ENCODE peak calls at places on chromosomes 13 and 19, in five cellular contexts. B, H, C, R and J are unnamed samples.

GRCh38 chr19:34667349-34668076 is 9.4 kb downstream of the SCGB2B2 start:
- DNase-seq in B (peak; percentile 24), H (no peak), C (no peak), R (no peak), J (peak; percentile 47)

GRCh38 chr13:52356327-52356726 is 49.6 kb downstream of the THSD1 start:
- DNase-seq in B (peak; percentile 35), H (no peak), C (no peak), R (no peak), J (peak; percentile 34)

GRCh38 chr19:13036366-13036976 is 41.2 kb downstream of the NFIX start:
- DNase-seq in B (peak; percentile 76), H (no peak), C (peak; percentile 69), R (no peak), J (peak; percentile 30)

GRCh38 chr13:31540316-31540715 is 199.0 kb upstream of the RXFP2 start:
- DNase-seq in B (no peak), H (no peak), C (no peak), R (no peak), J (no peak)

GRCh38 chr13:112073245-112074138 is 6.5 kb downstream of the SOX1 start:
- DNase-seq in B (no peak), H (peak; percentile 95), C (no peak), R (no peak), J (no peak)

GRCh38 chr19:42246869-42247630 is 4.6 kb upstream of the GSK3A start:
- DNase-seq in B (peak; percentile 25), H (no peak), C (peak; percentile 31), R (no peak), J (no peak)

GRCh38 chr19:858868-859843 is at the start of gene CFD:
- DNase-seq in B (peak; percentile 46), H (no peak), C (no peak), R (peak; percentile 79), J (no peak)

GRCh38 chr13:107441279-107441678 is 774.1 kb downstream of the LIG4 start:
- DNase-seq in B (peak; percentile 27), H (no peak), C (no peak), R (no peak), J (peak; percentile 84)

GRCh38 chr13:80448725-80449124 is 107.8 kb upstream of the SPRY2 start:
- DNase-seq in B (no peak), H (no peak), C (no peak), R (no peak), J (no peak)

GRCh38 chr13:61777281-61777680 is 361.6 kb upstream of the PCDH20 start:
- DNase-seq in B (peak; percentile 34), H (peak; percentile 19), C (no peak), R (no peak), J (peak; percentile 23)

GRCh38 chr19:38093587-38093986 is 130.4 kb downstream of the DPF1 start:
- DNase-seq in B (no peak), H (no peak), C (no peak), R (peak; percentile 58), J (no peak)

GRCh38 chr19:36420961-36421748 is 2.7 kb upstream of the ZFP82 start:
- DNase-seq in B (peak; percentile 37), H (peak; percentile 15), C (peak; percentile 17), R (peak; percentile 23), J (peak; percentile 57)

GRCh38 chr13:60562081-60562764 is 165.2 kb downstream of the TDRD3 start:
- DNase-seq in B (peak; percentile 6), H (no peak), C (no peak), R (no peak), J (peak; percentile 35)

GRCh38 chr13:104832265-104832664 is 1703.2 kb downstream of the EFNB2 start:
- DNase-seq in B (no peak), H (peak; percentile 9), C (no peak), R (no peak), J (no peak)

GRCh38 chr13:31697290-31697689 is 42.0 kb upstream of the RXFP2 start:
- DNase-seq in B (no peak), H (no peak), C (no peak), R (no peak), J (peak; percentile 3)

GRCh38 chr13:72963762-72964161 is 95.0 kb upstream of the KLF5 start:
- DNase-seq in B (no peak), H (no peak), C (no peak), R (no peak), J (no peak)

GRCh38 chr13:99418663-99419140 is 82.6 kb upstream of the TM9SF2 start:
- DNase-seq in B (no peak), H (no peak), C (no peak), R (no peak), J (no peak)

GRCh38 chr19:42198676-42199439 is 18.6 kb downstream of the DEDD2 start:
- DNase-seq in B (no peak), H (no peak), C (no peak), R (no peak), J (no peak)

GRCh38 chr13:26771796-26772195 is 11.2 kb upstream of the GPR12 start:
- DNase-seq in B (no peak), H (no peak), C (no peak), R (no peak), J (no peak)

GRCh38 chr19:41641879-41642485 is 15.1 kb upstream of the CEACAM4 start:
- DNase-seq in B (peak; percentile 62), H (peak; percentile 45), C (no peak), R (no peak), J (peak; percentile 64)

GRCh38 chr13:39347926-39348901 is 254.8 kb downstream of the LHFPL6 start:
- DNase-seq in B (no peak), H (peak; percentile 64), C (no peak), R (peak; percentile 63), J (peak; percentile 74)

GRCh38 chr19:33872445-33873320 is 76.0 kb downstream of the KCTD15 start:
- DNase-seq in B (no peak), H (no peak), C (no peak), R (no peak), J (no peak)

GRCh38 chr19:55576746-55577145 is 3.9 kb downstream of the ZNF579 start:
- DNase-seq in B (no peak), H (no peak), C (no peak), R (no peak), J (no peak)

GRCh38 chr13:39634956-39635355 is 20.5 kb upstream of the COG6 start:
- DNase-seq in B (no peak), H (no peak), C (no peak), R (no peak), J (no peak)

DNA sequence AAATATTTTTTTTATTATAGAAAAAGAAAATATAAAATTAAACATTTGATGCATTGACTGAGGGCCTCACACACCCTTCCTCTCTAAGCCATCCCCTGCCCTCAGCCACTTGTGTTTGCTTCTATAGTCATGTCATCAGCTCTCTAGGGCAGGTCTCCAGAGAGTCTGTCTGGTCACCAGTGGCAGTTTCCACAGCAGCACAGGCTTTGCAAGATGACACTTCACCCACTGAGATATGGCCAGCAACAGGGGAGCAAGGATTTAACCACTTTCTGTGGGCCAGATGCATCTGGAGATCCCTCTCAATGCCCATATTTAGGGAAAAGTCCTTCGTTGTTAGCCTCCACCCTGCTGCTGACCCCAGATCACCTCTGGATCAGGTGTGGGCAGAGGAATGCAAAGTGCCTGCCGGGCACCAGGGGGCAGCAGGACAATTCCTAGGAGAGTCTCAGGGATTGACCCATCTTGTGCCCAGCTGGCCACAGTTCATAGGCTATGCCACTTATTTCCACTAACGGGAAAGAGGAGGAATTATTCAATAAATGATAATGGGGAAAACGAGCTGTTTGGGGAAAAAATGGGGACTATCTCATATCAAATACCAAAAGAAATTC is 4.8 kb downstream of the ABCC4 start:
- DNase-seq in B (peak; percentile 34), H (peak; percentile 65), C (no peak), R (peak; percentile 42), J (no peak)
- TF ChIP-seq CTCF in B (peak; percentile 78), H (peak; percentile 80), C (peak; percentile 25), R (peak; percentile 72), J (peak; percentile 70)

DNA sequence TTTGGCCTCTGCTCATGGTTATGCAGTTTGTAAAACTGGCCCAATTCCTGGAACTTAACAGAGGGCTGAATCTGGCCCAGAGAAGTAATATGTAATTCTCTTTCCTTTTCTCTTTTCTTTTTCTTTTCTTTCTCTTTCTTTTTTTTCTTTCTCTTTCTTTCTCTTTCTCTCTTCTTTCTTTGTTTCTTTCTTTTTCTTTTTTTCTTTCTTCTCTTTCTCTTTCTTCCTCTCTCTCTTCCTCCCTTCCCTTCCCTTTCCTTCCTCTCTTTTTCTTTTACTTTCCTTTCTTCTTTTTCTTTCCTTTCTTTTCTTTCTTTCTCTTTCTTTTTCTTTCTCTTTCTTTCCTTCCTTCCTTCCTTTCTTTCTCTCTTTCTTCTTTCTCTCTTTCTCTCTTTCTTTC is 88.8 kb upstream of the SLITRK5 start:
- DNase-seq in B (no peak), H (no peak), C (no peak), R (no peak), J (no peak)
- H3K4me3 ChIP-seq in B (no peak overlapping the region), H (no peak overlapping the region), C (no peak overlapping the region), R (no peak overlapping the region), J (no peak overlapping the region)

GRCh38 chr19:4362871-4363545 is 19.6 kb downstream of the MPND start:
- DNase-seq in B (no peak), H (peak; percentile 42), C (no peak), R (no peak), J (no peak)
- TF ChIP-seq CTCF in B (peak; percentile 13), H (peak; percentile 32), C (no peak), R (no peak), J (peak; percentile 32)

GRCh38 chr19:8208710-8209110 is 460 bp upstream of the CERS4 start:
- DNase-seq in B (no peak), H (no peak), C (no peak), R (peak; percentile 75), J (no peak)
- H3K4me3 ChIP-seq in B (peak overlapping the region; percentile 35), H (peak overlapping the region; percentile 71), C (peak overlapping the region; percentile 75), R (peak overlapping the region; percentile 89), J (peak overlapping the region; percentile 59)

GRCh38 chr19:3298853-3299449 is 67.4 kb upstream of the NFIC start:
- DNase-seq in B (no peak), H (no peak), C (no peak), R (no peak), J (no peak)

GRCh38 chr19:3304871-3305423 is 61.4 kb upstream of the NFIC start:
- DNase-seq in B (peak; percentile 76), H (peak; percentile 83), C (peak; percentile 66), R (peak; percentile 63), J (peak; percentile 73)

DNA sequence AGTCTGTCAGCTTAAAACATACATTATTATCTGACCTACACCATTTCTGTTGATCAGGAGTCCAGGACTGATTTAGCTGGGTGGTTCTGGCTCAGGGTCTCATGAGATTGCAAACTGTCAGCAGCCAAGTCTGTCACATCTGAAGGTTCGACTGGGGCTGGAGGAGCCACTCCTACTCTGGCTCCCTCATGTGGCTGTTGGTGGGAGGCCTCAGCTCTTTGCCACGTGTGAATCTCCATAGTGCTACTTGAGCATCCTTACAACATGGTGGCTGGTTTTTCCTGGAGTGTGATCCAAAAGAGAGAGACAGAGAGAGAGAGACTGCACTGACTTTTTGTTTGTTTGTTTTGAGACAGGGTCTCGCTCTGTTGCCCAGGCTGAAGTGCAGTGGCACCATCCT is 63.6 kb upstream of the NFIC start:
- DNase-seq in B (no peak), H (no peak), C (no peak), R (no peak), J (no peak)
- TF ChIP-seq CTCF in B (no peak), H (peak; percentile 8), C (no peak), R (no peak), J (peak; percentile 20)